ENCODE peak calls at places on chromosomes 4 and X, in seven cellular contexts. One of them, this sample, is unnamed. For H3K4me1, the result is how much of the 10 kb centered on the place peaks cover.

GRCh38 chr4:158783775-158784174 is 14.9 kb downstream of the FNIP2 start:
- DNase-seq in psoas muscle: no peak
- DNase-seq in heart left ventricle: no peak
- DNase-seq in body of pancreas: no peak
- DNase-seq in ovary: no peak
- DNase-seq in PC-3: peak
- DNase-seq in A549: no peak
- DNase-seq in this sample: no peak

GRCh38 chr4:77358315-77358928 is 201.4 kb downstream of the CCNG2 start:
- DNase-seq in psoas muscle: no peak
- DNase-seq in heart left ventricle: no peak
- DNase-seq in body of pancreas: peak
- DNase-seq in ovary: no peak
- DNase-seq in PC-3: peak
- DNase-seq in A549: peak
- DNase-seq in this sample: peak

GRCh38 chr4:176034936-176035335 is 30.7 kb upstream of the WDR17 start:
- DNase-seq in psoas muscle: no peak
- DNase-seq in heart left ventricle: no peak
- DNase-seq in body of pancreas: no peak
- DNase-seq in ovary: no peak
- DNase-seq in PC-3: no peak
- DNase-seq in A549: no peak
- DNase-seq in this sample: no peak

GRCh38 chr4:105710012-105710600 is 1.5 kb downstream of the GSTCD start:
- DNase-seq in psoas muscle: no peak
- DNase-seq in heart left ventricle: no peak
- DNase-seq in body of pancreas: no peak
- DNase-seq in ovary: no peak
- DNase-seq in PC-3: no peak
- DNase-seq in A549: no peak
- DNase-seq in this sample: no peak

GRCh38 chr4:3520276-3520675 is 11.9 kb downstream of the LRPAP1 start:
- DNase-seq in psoas muscle: no peak
- DNase-seq in heart left ventricle: no peak
- DNase-seq in body of pancreas: no peak
- DNase-seq in ovary: no peak
- DNase-seq in PC-3: no peak
- DNase-seq in A549: no peak
- DNase-seq in this sample: no peak

GRCh38 chrX:150146271-150146888 is 208.1 kb upstream of the EOLA2 start:
- DNase-seq in psoas muscle: no peak
- DNase-seq in heart left ventricle: no peak
- DNase-seq in body of pancreas: no peak
- DNase-seq in ovary: no peak
- DNase-seq in PC-3: peak
- DNase-seq in A549: no peak
- DNase-seq in this sample: no peak

GRCh38 chrX:128335671-128336070 is 283.5 kb upstream of the ACTRT1 start:
- DNase-seq in psoas muscle: no peak
- DNase-seq in heart left ventricle: no peak
- DNase-seq in body of pancreas: no peak
- DNase-seq in ovary: no peak
- DNase-seq in PC-3: no peak
- DNase-seq in A549: no peak
- DNase-seq in this sample: no peak

GRCh38 chrX:115378471-115378870 is 89.0 kb downstream of the LUZP4 start:
- DNase-seq in psoas muscle: no peak
- DNase-seq in heart left ventricle: no peak
- DNase-seq in body of pancreas: no peak
- DNase-seq in ovary: no peak
- DNase-seq in PC-3: peak
- DNase-seq in A549: peak
- DNase-seq in this sample: no peak

GRCh38 chrX:138872537-138872936 is 161.0 kb upstream of the FGF13 start:
- DNase-seq in psoas muscle: no peak
- DNase-seq in heart left ventricle: no peak
- DNase-seq in body of pancreas: no peak
- DNase-seq in ovary: no peak
- DNase-seq in PC-3: peak
- DNase-seq in A549: no peak
- DNase-seq in this sample: no peak

GRCh38 chr4:80387390-80388283 is 52.1 kb downstream of the CFAP299 start:
- DNase-seq in psoas muscle: no peak
- DNase-seq in heart left ventricle: no peak
- DNase-seq in body of pancreas: no peak
- DNase-seq in ovary: no peak
- DNase-seq in PC-3: no peak
- DNase-seq in A549: no peak
- DNase-seq in this sample: no peak

GRCh38 chr4:165204462-165204830 is 2.9 kb upstream of the KLHL2 start:
- DNase-seq in psoas muscle: no peak
- DNase-seq in heart left ventricle: no peak
- DNase-seq in body of pancreas: no peak
- DNase-seq in ovary: no peak
- DNase-seq in PC-3: peak
- DNase-seq in A549: no peak
- DNase-seq in this sample: no peak

GRCh38 chr4:78776031-78776728 is at the start of gene BMP2K:
- DNase-seq in psoas muscle: peak
- DNase-seq in heart left ventricle: peak
- DNase-seq in body of pancreas: peak
- DNase-seq in ovary: peak
- DNase-seq in PC-3: peak
- DNase-seq in A549: peak
- DNase-seq in this sample: peak

GRCh38 chrX:33211356-33212254 is at the start of gene DMD:
- DNase-seq in psoas muscle: peak
- DNase-seq in heart left ventricle: peak
- DNase-seq in body of pancreas: peak
- DNase-seq in ovary: peak
- DNase-seq in PC-3: no peak
- DNase-seq in A549: no peak
- DNase-seq in this sample: no peak

GRCh38 chr4:5051692-5052423 is 578 bp downstream of the STK32B start:
- DNase-seq in psoas muscle: peak
- DNase-seq in heart left ventricle: peak
- DNase-seq in body of pancreas: no peak
- DNase-seq in ovary: no peak
- DNase-seq in PC-3: no peak
- DNase-seq in A549: peak
- DNase-seq in this sample: no peak

GRCh38 chr4:40301592-40301991 is 33.5 kb upstream of the CHRNA9 start:
- DNase-seq in psoas muscle: no peak
- DNase-seq in heart left ventricle: no peak
- DNase-seq in body of pancreas: no peak
- DNase-seq in ovary: no peak
- DNase-seq in PC-3: no peak
- DNase-seq in A549: no peak
- DNase-seq in this sample: no peak

GRCh38 chrX:109843963-109844751 is 111.1 kb upstream of the ACSL4 start:
- DNase-seq in psoas muscle: no peak
- DNase-seq in heart left ventricle: peak
- DNase-seq in body of pancreas: peak
- DNase-seq in ovary: no peak
- DNase-seq in PC-3: no peak
- DNase-seq in A549: no peak
- DNase-seq in this sample: no peak

GRCh38 chr4:101020956-101021355 is 326.4 kb downstream of the PPP3CA start:
- DNase-seq in psoas muscle: no peak
- DNase-seq in heart left ventricle: no peak
- DNase-seq in body of pancreas: no peak
- DNase-seq in ovary: no peak
- DNase-seq in PC-3: peak
- DNase-seq in A549: peak
- DNase-seq in this sample: no peak

GRCh38 chrX:17078031-17078730 is 131.7 kb downstream of the REPS2 start:
- DNase-seq in psoas muscle: no peak
- DNase-seq in heart left ventricle: no peak
- DNase-seq in body of pancreas: no peak
- DNase-seq in ovary: no peak
- DNase-seq in PC-3: peak
- DNase-seq in A549: no peak
- DNase-seq in this sample: no peak

GRCh38 chr4:1746265-1746691 is 25.0 kb downstream of the TACC3 start:
- DNase-seq in psoas muscle: peak
- DNase-seq in heart left ventricle: peak
- DNase-seq in body of pancreas: peak
- DNase-seq in ovary: peak
- DNase-seq in PC-3: peak
- DNase-seq in A549: peak
- DNase-seq in this sample: peak
- TF ChIP-seq CTCF in psoas muscle: peak
- TF ChIP-seq CTCF in heart left ventricle: peak
- TF ChIP-seq CTCF in body of pancreas: peak
- TF ChIP-seq CTCF in ovary: no peak
- TF ChIP-seq CTCF in PC-3: peak
- TF ChIP-seq CTCF in A549: peak
- TF ChIP-seq CTCF in this sample: peak

GRCh38 chrX:40012800-40013682 is 84.7 kb downstream of the BCOR start:
- DNase-seq in psoas muscle: peak
- DNase-seq in heart left ventricle: peak
- DNase-seq in body of pancreas: peak
- DNase-seq in ovary: peak
- DNase-seq in PC-3: peak
- DNase-seq in A549: peak
- DNase-seq in this sample: peak
- H3K27ac ChIP-seq in psoas muscle: peak
- H3K27ac ChIP-seq in heart left ventricle: peak
- H3K27ac ChIP-seq in body of pancreas: peak
- H3K27ac ChIP-seq in ovary: peak
- H3K27ac ChIP-seq in PC-3: peak
- H3K27ac ChIP-seq in A549: peak
- H3K27ac ChIP-seq in this sample: peak

GRCh38 chr4:120057416-120057815 is 9.2 kb downstream of the MAD2L1 start:
- DNase-seq in psoas muscle: no peak
- DNase-seq in heart left ventricle: no peak
- DNase-seq in body of pancreas: no peak
- DNase-seq in ovary: no peak
- DNase-seq in PC-3: no peak
- DNase-seq in A549: no peak
- DNase-seq in this sample: no peak

GRCh38 chr4:120056249-120056648 is 10.4 kb downstream of the MAD2L1 start:
- DNase-seq in psoas muscle: no peak
- DNase-seq in heart left ventricle: no peak
- DNase-seq in body of pancreas: no peak
- DNase-seq in ovary: no peak
- DNase-seq in PC-3: peak
- DNase-seq in A549: no peak
- DNase-seq in this sample: no peak

GRCh38 chr4:120053916-120054315 is 12.7 kb downstream of the MAD2L1 start:
- DNase-seq in psoas muscle: no peak
- DNase-seq in heart left ventricle: no peak
- DNase-seq in body of pancreas: no peak
- DNase-seq in ovary: no peak
- DNase-seq in PC-3: no peak
- DNase-seq in A549: no peak
- DNase-seq in this sample: no peak

GRCh38 chr4:120055167-120055566 is 11.5 kb downstream of the MAD2L1 start:
- DNase-seq in psoas muscle: no peak
- DNase-seq in heart left ventricle: no peak
- DNase-seq in body of pancreas: no peak
- DNase-seq in ovary: no peak
- DNase-seq in PC-3: no peak
- DNase-seq in A549: no peak
- DNase-seq in this sample: no peak

GRCh38 chr4:120055795-120056194 is 10.9 kb downstream of the MAD2L1 start:
- DNase-seq in psoas muscle: no peak
- DNase-seq in heart left ventricle: no peak
- DNase-seq in body of pancreas: no peak
- DNase-seq in ovary: no peak
- DNase-seq in PC-3: no peak
- DNase-seq in A549: no peak
- DNase-seq in this sample: no peak
- H3K4me1 ChIP-seq in psoas muscle: under half
- H3K4me1 ChIP-seq in heart left ventricle: under half
- H3K4me1 ChIP-seq in body of pancreas: under half
- H3K4me1 ChIP-seq in ovary: under half
- H3K4me1 ChIP-seq in PC-3: under half
- H3K4me1 ChIP-seq in A549: under half
- H3K4me1 ChIP-seq in this sample: under half

DNA sequence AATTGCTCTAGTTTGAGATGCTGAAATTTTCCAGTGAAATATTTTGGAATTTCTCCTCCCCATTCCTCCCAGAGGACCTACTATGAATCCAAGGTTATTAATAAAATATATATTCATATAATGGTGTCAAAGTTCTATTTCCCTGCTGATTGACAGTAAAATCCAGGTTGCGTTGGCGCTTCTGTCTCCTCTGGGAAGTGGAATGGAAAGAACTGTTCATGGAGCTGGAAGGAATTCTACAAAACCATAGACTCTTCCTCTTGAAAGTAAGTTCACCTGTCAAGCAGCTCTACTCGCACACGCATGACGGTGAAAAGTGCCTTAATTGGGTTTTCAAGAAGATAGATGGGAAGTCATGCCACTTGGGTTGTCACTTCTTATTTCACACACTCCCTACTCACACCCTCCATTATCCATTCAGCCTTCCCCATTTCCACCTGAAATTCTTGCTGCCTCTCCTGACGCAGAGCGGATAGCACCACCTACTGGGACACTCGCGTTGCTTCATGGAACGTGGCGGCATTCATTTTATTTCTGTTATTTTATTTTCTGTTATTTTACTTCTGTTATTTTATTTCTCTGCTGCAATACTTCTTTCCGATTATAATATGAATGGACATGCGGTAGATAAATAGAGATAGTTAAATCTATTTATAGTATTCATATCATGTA is 351.5 kb downstream of the NLGN4X start:
- DNase-seq in psoas muscle: no peak
- DNase-seq in heart left ventricle: no peak
- DNase-seq in body of pancreas: peak
- DNase-seq in ovary: no peak
- DNase-seq in PC-3: peak
- DNase-seq in A549: peak
- DNase-seq in this sample: no peak
- TF ChIP-seq CTCF in psoas muscle: peak
- TF ChIP-seq CTCF in heart left ventricle: no peak
- TF ChIP-seq CTCF in body of pancreas: peak
- TF ChIP-seq CTCF in ovary: no peak
- TF ChIP-seq CTCF in PC-3: peak
- TF ChIP-seq CTCF in A549: peak
- TF ChIP-seq CTCF in this sample: no peak